ENCODE peak calls at places on chromosomes 13 and 19, in five cellular contexts. I is cardiac muscle cell, W is ascending aorta, Q is fibroblast of lung, T is H9. R is an unnamed sample.

GRCh38 chr19:40300668-40301067 is 15.5 kb upstream of the AKT2 start:
- DNase-seq in I (no peak), W (no peak), Q (no peak), T (no peak), R (no peak)

GRCh38 chr19:35462476-35462953 is 14.5 kb downstream of the FFAR2 start:
- DNase-seq in I (no peak), W (no peak), Q (no peak), T (no peak), R (no peak)

GRCh38 chr19:2266183-2266993 is 10.2 kb upstream of the JSRP1 start:
- DNase-seq in I (peak), W (peak), Q (peak), T (no peak), R (no peak)

GRCh38 chr19:49224856-49225255 is 67.3 kb downstream of the TRPM4 start:
- DNase-seq in I (peak), W (no peak), Q (peak), T (peak), R (no peak)

GRCh38 chr19:1653300-1653628 is 849 bp upstream of the TCF3 start:
- DNase-seq in I (no peak), W (no peak), Q (no peak), T (no peak), R (no peak)

GRCh38 chr19:2974342-2974932 is 2.9 kb upstream of the TLE6 start:
- DNase-seq in I (peak), W (no peak), Q (no peak), T (no peak), R (no peak)

GRCh38 chr19:47247308-47247990 is 8.9 kb upstream of the CCDC9 start:
- DNase-seq in I (peak), W (no peak), Q (peak), T (peak), R (peak)

GRCh38 chr13:41547253-41548000 is 90.1 kb downstream of the RGCC start:
- DNase-seq in I (peak), W (no peak), Q (no peak), T (no peak), R (no peak)

GRCh38 chr13:40087021-40088002 is 431.9 kb downstream of the COG6 start:
- DNase-seq in I (no peak), W (no peak), Q (no peak), T (peak), R (no peak)

GRCh38 chr19:30710721-30711120 is 338.5 kb downstream of the ZNF536 start:
- DNase-seq in I (no peak), W (no peak), Q (no peak), T (no peak), R (no peak)

DNA sequence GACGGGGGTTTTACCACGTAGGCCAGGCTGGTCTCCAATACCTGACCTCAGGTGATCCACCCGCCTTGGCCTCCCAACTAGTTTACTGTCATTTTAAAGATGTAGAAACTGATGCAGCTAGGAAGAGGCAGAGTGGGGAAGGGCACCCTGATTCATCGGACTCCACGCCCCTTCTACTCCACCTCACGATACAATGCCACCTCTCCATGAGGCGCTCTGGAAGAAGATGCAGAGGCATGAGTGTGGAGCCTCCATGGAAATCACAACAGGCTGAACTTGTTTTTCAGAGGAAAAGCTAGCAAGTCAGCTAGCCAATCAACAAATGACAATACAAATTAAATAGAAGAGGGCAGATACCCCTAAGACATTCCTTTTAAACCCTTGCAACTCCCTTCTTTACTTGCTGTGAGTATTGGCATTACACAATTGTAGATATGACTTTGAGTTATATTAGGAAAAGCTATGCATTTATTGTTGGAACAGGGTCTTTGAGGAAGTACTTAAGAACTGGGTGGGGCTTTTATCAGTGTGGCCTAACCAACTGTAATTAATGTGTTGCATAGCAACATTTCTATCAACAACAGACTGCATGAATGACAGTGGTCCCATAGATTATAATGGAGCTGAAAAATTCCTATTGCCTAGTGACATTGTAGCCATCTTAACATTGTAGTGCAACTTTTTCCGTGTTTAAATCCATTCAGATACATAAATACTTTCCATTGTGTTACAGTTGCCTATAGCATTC is 17.5 kb downstream of the WDFY2 start:
- DNase-seq in I (no peak), W (no peak), Q (no peak), T (no peak), R (no peak)
- TF ChIP-seq CTCF in I (no peak), W (no peak), Q (no peak), T (no peak), R (no peak)

DNA sequence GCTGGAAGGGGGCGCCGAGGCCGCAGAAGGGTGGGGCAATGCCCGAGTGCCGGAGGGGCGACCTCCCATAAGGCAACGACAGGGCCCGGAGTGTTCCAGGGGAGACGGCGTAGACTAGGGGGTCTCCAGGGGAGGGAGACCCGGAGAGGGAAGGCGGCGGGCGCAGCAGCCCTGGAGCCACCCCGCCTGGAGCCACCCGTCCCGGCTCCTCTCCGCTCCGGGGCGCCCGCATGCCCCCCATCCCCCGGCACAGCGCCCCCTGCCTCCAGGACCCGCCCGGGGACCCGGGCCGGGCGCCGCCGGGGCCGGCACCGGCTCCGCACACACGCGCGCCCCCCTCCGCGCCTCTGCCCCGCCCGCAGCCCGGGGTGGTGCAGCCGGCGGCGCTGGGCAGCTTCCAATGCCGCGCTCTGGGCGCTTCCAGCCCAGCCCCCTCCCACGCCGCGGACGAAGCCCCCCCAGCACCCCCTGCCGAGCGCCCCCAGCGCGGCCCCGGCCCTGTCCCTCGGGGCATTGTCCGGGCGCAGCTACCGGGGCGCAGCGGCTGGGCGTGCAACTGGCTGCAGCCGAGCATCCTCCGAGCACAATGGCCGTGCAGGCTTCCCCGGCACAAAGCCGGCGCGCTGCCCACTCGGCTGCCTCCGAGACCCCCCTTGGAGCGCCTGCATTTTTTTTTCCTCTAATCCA is 519 bp downstream of the PTPRS start:
- DNase-seq in I (peak), W (no peak), Q (no peak), T (no peak), R (peak)
- TF ChIP-seq CTCF in I (no peak), W (no peak), Q (no peak), T (peak), R (peak)

GRCh38 chr19:15213715-15214381 is 13.1 kb upstream of the NOTCH3 start:
- DNase-seq in I (peak), W (peak), Q (peak), T (no peak), R (no peak)
- TF ChIP-seq CTCF in I (no peak), W (no peak), Q (no peak), T (no peak), R (no peak)

GRCh38 chr13:76792680-76793334 is 93.4 kb downstream of the KCTD12 start:
- DNase-seq in I (peak), W (no peak), Q (peak), T (no peak), R (no peak)
- TF ChIP-seq CTCF in I (peak), W (no peak), Q (no peak), T (no peak), R (no peak)

DNA sequence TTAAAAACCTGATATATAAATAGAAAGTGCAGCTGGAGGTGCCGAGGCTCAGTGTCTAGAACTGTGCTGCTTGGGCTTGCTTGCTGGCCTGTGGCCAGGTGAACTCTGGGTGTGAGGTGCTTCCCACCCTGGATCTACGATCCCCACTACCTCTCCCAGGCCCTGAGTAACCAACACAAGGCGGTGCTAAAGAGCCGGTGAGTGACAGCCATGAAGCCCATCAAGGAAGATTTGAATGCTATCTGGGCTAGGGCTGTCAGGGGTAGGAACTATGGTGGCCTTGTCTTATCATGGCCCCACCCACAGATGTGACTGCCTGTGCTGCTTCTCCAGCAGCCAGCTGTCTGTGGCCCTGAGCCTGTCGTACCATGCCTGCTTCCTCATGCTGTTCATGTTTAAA is 25.6 kb upstream of the ZNF91 start:
- DNase-seq in I (no peak), W (no peak), Q (no peak), T (no peak), R (no peak)
- TF ChIP-seq CTCF in I (no peak), W (no peak), Q (no peak), T (peak), R (no peak)

DNA sequence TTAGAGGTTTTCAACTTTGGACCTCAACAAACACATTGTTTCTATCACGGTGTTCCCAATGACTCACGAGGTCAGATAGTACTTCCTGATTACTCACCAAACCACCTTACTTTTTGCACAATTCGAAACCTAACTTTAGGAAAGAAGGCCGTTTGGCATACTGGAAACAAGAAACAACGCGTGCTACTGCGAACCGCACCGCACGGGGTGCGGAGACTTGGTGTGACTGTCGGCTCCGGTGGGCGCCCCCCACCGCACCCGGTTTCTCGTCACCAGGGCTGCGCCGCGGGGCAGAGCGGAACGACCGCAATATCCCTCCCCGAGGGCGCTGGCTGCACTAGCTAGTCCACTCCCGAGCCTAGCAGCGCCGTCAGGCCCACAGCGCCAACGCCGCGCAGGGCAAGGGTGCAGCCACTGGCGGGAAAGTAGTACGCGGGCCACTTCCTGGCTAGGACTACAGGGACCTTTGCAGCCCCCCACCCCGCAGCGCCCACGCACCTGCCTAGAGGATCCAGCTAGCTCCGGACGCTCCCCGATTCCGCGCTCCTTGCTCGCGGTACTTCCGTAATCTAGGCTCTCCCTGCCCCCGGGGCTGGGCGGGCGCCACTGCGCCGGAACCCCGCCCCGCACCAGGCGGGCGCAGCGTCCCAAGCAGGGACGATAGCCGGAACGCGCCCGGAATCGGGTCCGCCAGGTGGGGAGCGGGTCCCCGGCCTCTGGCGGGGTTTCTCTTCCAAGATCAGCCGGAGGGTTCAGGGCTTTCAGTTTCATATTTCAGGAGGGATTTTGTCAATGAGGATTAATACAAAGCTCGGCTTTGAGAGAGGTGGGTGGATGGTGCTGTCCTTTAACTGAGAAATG is at the start of gene PARP4:
- DNase-seq in I (peak), W (no peak), Q (peak), T (peak), R (peak)
- TF ChIP-seq CTCF in I (no peak), W (no peak), Q (no peak), T (no peak), R (peak)

R was measured in progenitor cell of endocrine pancreas.